ENCODE peak calls at places on chromosome 2, in four cellular contexts. V, W, C and G are unnamed samples.

GRCh38 chr2:240987588-240987987 is 10.8 kb upstream of the SNED1 start:
- DNase-seq in V (no peak), W (no peak), C (no peak), G (no peak)

GRCh38 chr2:222404126-222404891 is 20.0 kb upstream of the SGPP2 start:
- DNase-seq in V (no peak), W (no peak), C (no peak), G (no peak)

GRCh38 chr2:9950521-9951271 is 797 bp upstream of the GRHL1 start:
- DNase-seq in V (peak), W (no peak), C (peak), G (peak)

GRCh38 chr2:121329786-121330185 is 44.8 kb upstream of the TFCP2L1 start:
- DNase-seq in V (no peak), W (no peak), C (no peak), G (no peak)

GRCh38 chr2:49123600-49123999 is 30.7 kb downstream of the FSHR start:
- DNase-seq in V (no peak), W (no peak), C (no peak), G (no peak)

GRCh38 chr2:240460781-240461431 is 25.4 kb downstream of the GPC1 start:
- DNase-seq in V (no peak), W (no peak), C (no peak), G (no peak)

GRCh38 chr2:109535217-109535946 is 78.4 kb downstream of the SEPTIN10 start:
- DNase-seq in V (no peak), W (no peak), C (no peak), G (no peak)

GRCh38 chr2:201444676-201445441 is 6.4 kb downstream of the TRAK2 start:
- DNase-seq in V (no peak), W (no peak), C (peak), G (no peak)

GRCh38 chr2:55490554-55490953 is 29.0 kb upstream of the CFAP36 start:
- DNase-seq in V (no peak), W (peak), C (peak), G (peak)

GRCh38 chr2:89833780-89834117 is 1142.3 kb downstream of the RPIA start:
- DNase-seq in V (peak), W (no peak), C (peak), G (peak)

GRCh38 chr2:2876350-2877042 is 501.1 kb downstream of the EIPR1 start:
- DNase-seq in V (no peak), W (no peak), C (no peak), G (no peak)

GRCh38 chr2:37653805-37654378 is 17.6 kb downstream of the CDC42EP3 start:
- DNase-seq in V (no peak), W (no peak), C (no peak), G (no peak)

GRCh38 chr2:199329024-199329423 is 128.7 kb downstream of the SATB2 start:
- DNase-seq in V (no peak), W (no peak), C (no peak), G (no peak)

GRCh38 chr2:3242747-3243369 is 134.8 kb downstream of the EIPR1 start:
- DNase-seq in V (no peak), W (no peak), C (no peak), G (no peak)

GRCh38 chr2:88187927-88188326 is 17.8 kb downstream of the THNSL2 start:
- DNase-seq in V (no peak), W (no peak), C (no peak), G (no peak)

GRCh38 chr2:149129433-149129832 is 90.9 kb downstream of the LYPD6B start:
- DNase-seq in V (no peak), W (no peak), C (peak), G (no peak)

GRCh38 chr2:172634477-172634876 is 78.6 kb downstream of the PDK1 start:
- DNase-seq in V (no peak), W (no peak), C (no peak), G (no peak)

GRCh38 chr2:215207041-215207440 is 68.6 kb upstream of the ABCA12 start:
- DNase-seq in V (no peak), W (no peak), C (no peak), G (no peak)

GRCh38 chr2:173290518-173290917 is 64.2 kb upstream of the CDCA7 start:
- DNase-seq in V (no peak), W (no peak), C (no peak), G (no peak)

GRCh38 chr2:221402072-221402471 is 170.0 kb downstream of the EPHA4 start:
- DNase-seq in V (no peak), W (no peak), C (peak), G (peak)

GRCh38 chr2:224027070-224027469 is 12.0 kb downstream of the SERPINE2 start:
- DNase-seq in V (peak), W (no peak), C (no peak), G (no peak)

GRCh38 chr2:68811364-68811763 is 59.8 kb downstream of the BMP10 start:
- DNase-seq in V (no peak), W (no peak), C (peak), G (peak)

GRCh38 chr2:51247252-51247651 is 215.3 kb upstream of the NRXN1 start:
- DNase-seq in V (no peak), W (no peak), C (peak), G (no peak)

GRCh38 chr2:110755494-110756078 is 23.2 kb downstream of the ACOXL start:
- DNase-seq in V (no peak), W (no peak), C (peak), G (peak)

GRCh38 chr2:218999881-219000568 is 6.8 kb upstream of the CRYBA2 start:
- DNase-seq in V (no peak), W (no peak), C (no peak), G (no peak)

GRCh38 chr2:195830968-195831810 is 174.2 kb downstream of the SLC39A10 start:
- DNase-seq in V (no peak), W (no peak), C (peak), G (no peak)

GRCh38 chr2:95267458-95268207 is 6.6 kb upstream of the PROM2 start:
- DNase-seq in V (peak), W (no peak), C (peak), G (no peak)

GRCh38 chr2:144477281-144477942 is 42.5 kb downstream of the ZEB2 start:
- DNase-seq in V (no peak), W (no peak), C (peak), G (peak)

GRCh38 chr2:210961249-210961648 is 404.9 kb downstream of the CPS1 start:
- DNase-seq in V (no peak), W (no peak), C (peak), G (no peak)

GRCh38 chr2:12931211-12931844 is 214.6 kb downstream of the TRIB2 start:
- DNase-seq in V (no peak), W (no peak), C (peak), G (peak)

GRCh38 chr2:188629890-188630483 is 338.3 kb downstream of the GULP1 start:
- DNase-seq in V (no peak), W (no peak), C (peak), G (peak)

GRCh38 chr2:112187805-112188596 is 49.8 kb downstream of the FBLN7 start:
- DNase-seq in V (no peak), W (no peak), C (peak), G (no peak)

GRCh38 chr2:225103737-225104141 is 61.5 kb upstream of the DOCK10 start:
- DNase-seq in V (no peak), W (no peak), C (peak), G (peak)

GRCh38 chr2:168293766-168294165 is 46.4 kb upstream of the STK39 start:
- DNase-seq in V (no peak), W (no peak), C (no peak), G (no peak)
- H3K9ac ChIP-seq in V (no peak), W (no peak), C (no peak), G (no peak)

GRCh38 chr2:113888641-113889470 is 1.0 kb upstream of the ACTR3 start:
- DNase-seq in V (no peak), W (no peak), C (no peak), G (no peak)

GRCh38 chr2:113889471-113890252 is at the start of gene ACTR3:
- DNase-seq in V (peak), W (peak), C (peak), G (peak)

GRCh38 chr2:113886479-113887383 is 3.2 kb upstream of the ACTR3 start:
- DNase-seq in V (no peak), W (no peak), C (peak), G (peak)

GRCh38 chr2:113890253-113891235 is 655 bp downstream of the ACTR3 start:
- DNase-seq in V (peak), W (no peak), C (peak), G (peak)

DNA sequence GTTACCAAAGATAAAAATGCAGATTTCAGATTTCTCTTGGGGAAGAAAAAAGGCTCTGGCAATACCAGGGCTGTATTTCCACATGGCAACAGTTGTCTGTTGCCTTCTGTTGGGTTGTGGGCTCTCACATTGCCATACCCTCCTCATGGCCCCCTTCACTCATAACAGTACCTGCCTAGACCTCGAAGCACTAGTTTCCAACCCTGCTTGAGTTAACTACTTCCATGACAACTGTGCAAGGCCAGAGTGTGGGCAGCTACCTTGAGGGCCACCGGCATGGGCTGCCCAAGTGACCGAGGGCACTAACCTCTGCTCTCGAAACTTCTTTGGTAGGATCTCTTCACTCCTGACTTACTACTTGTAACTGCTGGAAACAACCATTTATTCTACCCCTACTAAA is 2.5 kb upstream of the ACTR3 start:
- DNase-seq in V (no peak), W (no peak), C (no peak), G (no peak)
- H3K9ac ChIP-seq in V (no peak), W (no peak), C (no peak), G (no peak)

GRCh38 chr2:205931388-205931787 is 154.6 kb downstream of the INO80D start:
- DNase-seq in V (no peak), W (no peak), C (no peak), G (no peak)

GRCh38 chr2:205925373-205926337 is 160.3 kb downstream of the INO80D start:
- DNase-seq in V (peak), W (no peak), C (peak), G (peak)

GRCh38 chr2:205934443-205934842 is 151.5 kb downstream of the INO80D start:
- DNase-seq in V (no peak), W (no peak), C (no peak), G (no peak)

GRCh38 chr2:205929445-205930027 is 156.4 kb downstream of the INO80D start:
- DNase-seq in V (no peak), W (no peak), C (no peak), G (no peak)

DNA sequence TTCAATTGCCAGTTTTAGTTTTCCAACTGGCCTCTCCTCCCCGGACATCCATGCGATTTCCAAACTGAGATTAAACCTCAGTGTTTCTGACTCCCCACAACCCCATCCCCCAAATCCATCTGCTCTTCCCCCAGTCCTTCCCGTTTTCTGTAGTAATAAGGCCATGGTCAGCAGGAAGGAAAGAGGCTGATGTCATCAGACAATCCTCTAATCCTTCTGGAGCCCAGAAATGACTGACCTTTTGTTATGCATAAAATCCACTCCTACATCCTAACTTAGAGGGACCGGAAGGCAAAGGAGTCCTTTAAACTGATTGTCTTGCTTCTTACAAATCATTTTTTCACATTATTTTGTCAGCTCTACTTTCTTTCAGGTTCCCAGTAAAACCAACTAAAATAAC is 155.8 kb downstream of the INO80D start:
- DNase-seq in V (no peak), W (no peak), C (peak), G (peak)
- H3K9ac ChIP-seq in V (no peak), W (no peak), C (no peak), G (no peak)

DNA sequence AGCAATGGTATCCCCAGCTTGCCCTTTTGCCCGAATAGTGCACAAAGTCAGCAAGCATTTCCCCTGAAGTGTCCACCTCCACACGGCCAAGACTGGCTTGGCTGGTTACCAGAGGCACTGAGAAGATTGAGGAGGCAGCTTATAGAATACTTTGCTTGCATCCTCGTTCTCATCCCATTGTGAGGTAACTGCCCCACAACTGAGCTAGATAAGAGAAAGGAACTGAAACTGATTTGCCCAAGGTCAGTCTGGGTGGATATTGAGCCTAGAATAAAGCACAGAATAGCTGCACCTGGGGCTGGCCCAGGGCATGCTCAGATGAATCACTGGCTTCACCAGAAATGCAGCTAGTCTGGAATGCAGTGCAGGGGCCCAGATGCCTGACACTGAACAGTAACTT is 32.7 kb upstream of the MAP4K3 start:
- DNase-seq in V (peak), W (no peak), C (peak), G (peak)
- H3K9ac ChIP-seq in V (no peak), W (no peak), C (no peak), G (peak)

GRCh38 chr2:180003566-180003965 is 3.5 kb downstream of the CWC22 start:
- DNase-seq in V (no peak), W (peak), C (no peak), G (no peak)

GRCh38 chr2:180006781-180007579 is at the start of gene CWC22:
- DNase-seq in V (peak), W (no peak), C (peak), G (peak)

GRCh38 chr2:180006236-180006635 is 861 bp downstream of the CWC22 start:
- DNase-seq in V (no peak), W (no peak), C (no peak), G (peak)

GRCh38 chr2:180002198-180002597 is 4.9 kb downstream of the CWC22 start:
- DNase-seq in V (no peak), W (no peak), C (no peak), G (no peak)

GRCh38 chr2:180004731-180005130 is 2.4 kb downstream of the CWC22 start:
- DNase-seq in V (no peak), W (no peak), C (peak), G (no peak)
- H3K9ac ChIP-seq in V (no peak), W (no peak), C (no peak), G (no peak)

GRCh38 chr2:28401948-28402550 is 9.4 kb downstream of the FOSL2 start:
- DNase-seq in V (no peak), W (no peak), C (no peak), G (no peak)
- H3K9ac ChIP-seq in V (no peak), W (no peak), C (no peak), G (no peak)

GRCh38 chr2:64699712-64700111 is 46.0 kb upstream of the SERTAD2 start:
- DNase-seq in V (no peak), W (no peak), C (no peak), G (no peak)
- H3K9ac ChIP-seq in V (no peak), W (no peak), C (no peak), G (no peak)

GRCh38 chr2:191245869-191246531 is 796 bp downstream of the MYO1B start:
- DNase-seq in V (peak), W (no peak), C (peak), G (peak)

GRCh38 chr2:191245046-191245868 is at the start of gene MYO1B:
- DNase-seq in V (peak), W (no peak), C (peak), G (peak)

GRCh38 chr2:191246820-191247380 is 1.7 kb downstream of the MYO1B start:
- DNase-seq in V (no peak), W (no peak), C (peak), G (peak)

GRCh38 chr2:191249131-191249813 is 4.1 kb downstream of the MYO1B start:
- DNase-seq in V (no peak), W (no peak), C (peak), G (peak)

GRCh38 chr2:191247381-191248057 is 2.3 kb downstream of the MYO1B start:
- DNase-seq in V (no peak), W (peak), C (peak), G (peak)
- H3K9ac ChIP-seq in V (no peak), W (peak), C (peak), G (peak)

DNA sequence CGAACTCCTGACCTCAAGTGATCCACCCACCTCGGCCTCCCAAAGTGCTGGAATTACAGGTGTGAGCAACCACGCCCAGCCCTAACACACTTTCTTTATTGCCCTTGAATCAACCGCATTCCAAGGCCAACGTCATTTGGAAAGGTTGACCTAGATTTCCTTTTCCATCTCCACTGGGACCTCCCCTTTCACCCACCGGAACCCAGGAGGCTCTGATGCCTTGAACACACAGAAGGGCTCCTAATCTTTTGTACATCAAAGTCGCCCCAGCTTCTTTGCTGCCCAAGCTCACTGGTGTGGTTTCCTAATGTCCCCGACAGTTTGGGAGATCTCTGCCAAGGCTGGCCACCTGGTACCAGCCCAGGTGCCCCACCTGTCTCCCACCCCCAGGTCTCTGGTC is 46.2 kb upstream of the CAB39 start:
- DNase-seq in V (no peak), W (no peak), C (no peak), G (no peak)
- H3K9ac ChIP-seq in V (no peak), W (no peak), C (no peak), G (no peak)